ENCODE peak calls at places on chromosomes 12 and 14, in six cellular contexts. V, E, R, L, D and M are unnamed samples.
A peak's percentile ranks its signal among the peaks of the same experiment; 100 is the strongest.

GRCh38 chr14:25431211-25432076 is 381.5 kb upstream of the STXBP6 start:
- DNase-seq in V (no peak), E (no peak), R (no peak), L (no peak), D (peak; percentile 23), M (peak; percentile 32)

GRCh38 chr12:1760566-1761382 is 59.6 kb upstream of the LRTM2 start:
- DNase-seq in V (no peak), E (no peak), R (no peak), L (no peak), D (no peak), M (peak; percentile 80)

GRCh38 chr12:124512667-124513296 is 54.6 kb downstream of the NCOR2 start:
- DNase-seq in V (no peak), E (no peak), R (peak; percentile 95), L (peak; percentile 93), D (no peak), M (peak; percentile 99)

GRCh38 chr12:25723286-25723685 is 170.2 kb upstream of the LMNTD1 start:
- DNase-seq in V (no peak), E (no peak), R (no peak), L (no peak), D (no peak), M (peak; percentile 75)

GRCh38 chr12:32032205-32032810 is 73.1 kb downstream of the RESF1 start:
- DNase-seq in V (no peak), E (no peak), R (no peak), L (no peak), D (no peak), M (no peak)

GRCh38 chr12:6548556-6549378 is 7.1 kb downstream of the IFFO1 start:
- DNase-seq in V (no peak), E (no peak), R (peak; percentile 70), L (no peak), D (no peak), M (peak; percentile 91)

GRCh38 chr14:69535230-69535848 is 39.3 kb downstream of the CCDC177 start:
- DNase-seq in V (no peak), E (no peak), R (no peak), L (peak; percentile 41), D (no peak), M (peak; percentile 63)

GRCh38 chr12:84807249-84807648 is 105.3 kb downstream of the SLC6A15 start:
- DNase-seq in V (no peak), E (no peak), R (no peak), L (no peak), D (no peak), M (peak; percentile 70)

GRCh38 chr12:22755629-22756028 is 130.7 kb downstream of the ETNK1 start:
- DNase-seq in V (no peak), E (no peak), R (no peak), L (no peak), D (no peak), M (no peak)

GRCh38 chr14:64800000-64800399 is 79.7 kb downstream of the SPTB start:
- DNase-seq in V (no peak), E (no peak), R (peak; percentile 55), L (peak; percentile 57), D (peak; percentile 8), M (peak; percentile 29)

GRCh38 chr14:100129161-100129589 is 30.3 kb downstream of the DEGS2 start:
- DNase-seq in V (no peak), E (no peak), R (no peak), L (no peak), D (no peak), M (peak; percentile 92)

GRCh38 chr12:30996752-30997151 is 70.2 kb downstream of the TSPAN11 start:
- DNase-seq in V (no peak), E (no peak), R (no peak), L (no peak), D (no peak), M (no peak)

GRCh38 chr12:67545298-67545697 is 103.2 kb upstream of the DYRK2 start:
- DNase-seq in V (no peak), E (no peak), R (no peak), L (no peak), D (no peak), M (no peak)
- H3K4me3 ChIP-seq in V (no peak overlapping the region), E (no peak overlapping the region), R (no peak overlapping the region), L (no peak overlapping the region), D (no peak overlapping the region), M (no peak overlapping the region)

DNA sequence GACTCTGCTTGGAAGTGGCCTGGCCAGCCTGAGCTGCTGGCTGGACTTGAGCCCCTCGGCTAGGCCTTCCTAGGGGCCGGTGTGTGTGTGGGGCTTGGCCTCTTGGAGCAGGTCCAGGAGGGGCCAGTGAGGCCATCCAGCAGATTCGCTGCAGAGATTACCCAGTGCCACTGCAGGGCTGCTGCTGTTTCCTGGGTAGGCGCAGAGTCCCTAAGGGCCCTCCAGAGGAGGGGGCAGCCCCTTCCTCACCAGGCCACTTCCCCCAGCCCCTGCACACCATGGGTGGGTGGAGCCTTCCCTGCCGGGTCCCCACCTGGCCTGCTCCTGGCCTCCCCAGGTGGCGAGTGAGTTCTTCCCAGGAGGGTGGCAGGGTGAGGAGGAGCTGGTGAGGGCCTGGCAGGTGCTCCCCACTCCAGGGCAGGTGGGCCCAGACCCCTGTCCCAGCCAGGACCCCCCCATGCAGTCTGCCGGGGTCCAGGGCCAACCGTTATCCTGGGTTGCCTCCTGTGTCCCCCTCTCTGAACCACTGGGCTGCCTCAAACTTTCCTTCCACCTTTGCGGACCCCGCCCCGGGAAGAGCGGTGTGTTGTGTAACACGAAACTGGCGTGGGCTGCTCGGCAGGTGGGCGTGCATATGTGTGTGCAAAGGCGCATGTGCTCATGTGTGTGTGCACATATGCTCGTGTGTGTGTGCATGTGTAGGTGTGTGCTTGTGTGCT is 25.1 kb downstream of the ASPG start:
- DNase-seq in V (no peak), E (no peak), R (peak; percentile 53), L (no peak), D (no peak), M (no peak)
- TF ChIP-seq CTCF in V (no peak), E (no peak), R (no peak), L (no peak), D (no peak), M (no peak)

GRCh38 chr12:89357297-89357730 is 5.0 kb upstream of the DUSP6 start:
- DNase-seq in V (no peak), E (no peak), R (no peak), L (no peak), D (no peak), M (no peak)
- H3K4me3 ChIP-seq in V (no peak overlapping the region), E (no peak overlapping the region), R (peak overlapping the region; percentile 35), L (no peak overlapping the region), D (no peak overlapping the region), M (no peak overlapping the region)

DNA sequence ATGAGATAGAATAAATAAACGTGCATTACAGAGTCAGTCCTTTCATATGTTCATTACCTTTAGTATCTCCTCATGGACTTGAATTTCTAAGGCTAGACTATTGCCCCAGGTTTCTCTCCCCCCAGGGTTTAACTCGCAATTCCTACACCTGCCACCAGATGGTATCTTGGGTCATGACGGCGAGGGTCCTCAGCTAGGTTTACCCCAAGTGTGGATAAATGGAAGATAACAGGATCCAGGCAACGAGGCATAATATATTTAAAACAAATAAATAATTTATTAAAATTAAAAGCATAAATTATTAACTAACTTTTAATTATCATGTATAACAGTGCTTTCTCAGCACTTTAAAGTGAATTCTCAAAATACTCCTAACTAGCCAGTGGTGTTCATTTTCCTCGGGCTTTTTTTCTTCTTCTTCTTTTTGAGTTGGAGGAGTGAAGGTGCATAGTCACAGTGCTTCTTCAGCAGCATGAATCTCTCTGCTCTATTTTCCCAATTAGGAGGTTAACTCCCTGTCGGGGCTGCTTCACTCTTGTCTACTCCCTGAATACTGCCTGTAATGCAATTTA is 243.5 kb upstream of the CAND1 start:
- DNase-seq in V (no peak), E (no peak), R (no peak), L (no peak), D (peak; percentile 42), M (peak; percentile 21)
- TF ChIP-seq CTCF in V (no peak), E (peak; percentile 78), R (peak; percentile 59), L (no peak), D (peak; percentile 64), M (peak; percentile 79)

DNA sequence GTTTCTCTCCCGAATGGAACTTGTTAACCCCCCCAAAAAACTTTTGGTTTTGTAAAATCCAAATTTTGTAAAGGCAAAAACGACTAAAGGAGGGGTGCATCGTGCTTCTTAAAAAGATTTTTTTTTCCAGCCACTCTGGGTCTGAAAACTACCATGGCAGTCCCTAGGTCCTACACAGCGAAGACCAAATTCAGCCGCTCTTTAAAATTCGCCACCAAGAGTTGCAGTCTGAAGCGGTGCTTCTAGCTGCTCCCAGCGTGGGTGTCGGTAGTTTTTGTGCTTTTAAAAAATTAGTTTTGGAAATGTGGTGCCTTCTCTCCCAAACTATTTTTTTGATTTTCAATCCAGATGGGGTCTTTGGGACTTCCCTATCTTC is 890 bp upstream of the GSC start:
- DNase-seq in V (no peak), E (no peak), R (no peak), L (no peak), D (no peak), M (no peak)
- H3K4me3 ChIP-seq in V (no peak overlapping the region), E (no peak overlapping the region), R (no peak overlapping the region), L (no peak overlapping the region), D (no peak overlapping the region), M (no peak overlapping the region)

GRCh38 chr12:131795688-131796410 is 32.3 kb upstream of the MMP17 start:
- DNase-seq in V (no peak), E (no peak), R (no peak), L (peak; percentile 61), D (no peak), M (no peak)
- TF ChIP-seq CTCF in V (no peak), E (no peak), R (no peak), L (no peak), D (no peak), M (no peak)

DNA sequence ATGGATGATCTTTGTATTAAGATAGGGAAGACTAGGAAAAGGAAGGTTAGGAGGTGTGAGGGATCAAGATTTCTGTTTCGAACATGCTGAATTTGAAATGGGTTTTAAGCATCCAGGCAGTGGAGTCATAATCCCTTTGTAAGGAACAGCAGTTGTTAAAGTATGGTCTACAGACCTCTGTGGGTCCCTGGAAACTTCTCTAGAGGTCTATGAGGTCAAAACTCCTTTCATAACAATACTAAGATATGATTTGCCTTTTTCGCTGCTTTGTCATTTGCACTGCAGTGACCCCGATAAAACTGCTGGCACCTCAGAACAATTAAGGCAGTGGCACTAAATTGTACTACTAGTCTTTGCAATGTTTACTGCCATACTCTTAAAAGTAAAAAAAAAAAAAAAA is 1.5 kb downstream of the RAD51AP1 start:
- DNase-seq in V (no peak), E (no peak), R (no peak), L (no peak), D (no peak), M (no peak)
- H3K4me3 ChIP-seq in V (no peak overlapping the region), E (peak overlapping the region; percentile 98), R (no peak overlapping the region), L (no peak overlapping the region), D (peak overlapping the region; percentile 99), M (peak overlapping the region; percentile 99)

DNA sequence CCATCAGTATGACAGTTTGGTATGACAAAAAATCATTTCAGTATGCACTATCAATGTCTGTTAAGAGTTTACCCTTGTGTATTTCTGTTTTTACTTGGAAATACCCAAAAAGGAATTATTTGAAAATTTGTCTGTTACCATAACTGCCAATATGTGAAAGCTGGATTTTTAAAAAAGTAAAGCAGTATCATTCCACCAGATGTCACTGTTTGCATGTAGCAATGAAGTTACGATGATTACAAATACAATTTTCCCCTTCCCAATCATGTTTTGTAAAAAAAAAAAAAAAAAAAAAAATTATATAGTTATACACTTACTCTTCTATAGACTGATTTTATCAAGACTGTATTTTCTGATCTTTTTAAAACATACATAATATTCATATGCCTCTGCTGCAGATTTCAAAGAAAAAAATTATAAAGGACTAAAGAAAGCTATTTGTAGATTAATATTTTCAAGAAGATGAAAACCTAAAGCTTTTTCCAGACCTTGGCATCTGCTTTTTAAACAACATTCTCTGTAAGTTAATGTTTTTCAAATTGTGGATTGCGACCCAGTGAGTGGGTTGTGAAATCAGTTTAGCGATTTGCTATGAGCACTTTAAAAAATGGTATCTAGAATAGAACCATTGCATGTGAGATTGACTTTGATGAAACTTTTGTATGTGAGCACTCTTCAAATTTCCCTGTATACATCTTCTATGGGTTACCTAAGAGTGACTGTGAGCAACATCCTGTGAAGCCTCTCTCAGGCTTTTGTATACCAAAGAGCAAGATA is 114.2 kb downstream of the TTC6 start:
- DNase-seq in V (no peak), E (no peak), R (no peak), L (no peak), D (no peak), M (peak; percentile 28)
- TF ChIP-seq CTCF in V (no peak), E (no peak), R (no peak), L (no peak), D (no peak), M (peak; percentile 53)